ENCODE peak calls at places on chromosome 17, in seven cellular contexts. G is spleen, S is BE2C, K is stomach, M is heart left ventricle, O is fibroblast of the aortic adventitia, J is brain microvascular endothelial cell. L is an unnamed sample.

GRCh38 chr17:41492771-41493170 is 3.1 kb upstream of the KRT36 start:
- DNase-seq in M (no peak), O (peak; percentile 59), G (no peak), J (peak; percentile 32), S (peak; percentile 70), K (no peak), L (peak; percentile 70)

GRCh38 chr17:3594976-3595375 is 14.2 kb downstream of the TRPV1 start:
- DNase-seq in G (no peak), S (no peak), O (no peak), J (no peak), M (no peak), K (no peak), L (no peak)

GRCh38 chr17:42311240-42312034 is 23.1 kb downstream of the STAT5A start:
- DNase-seq in M (peak; percentile 90), O (peak; percentile 93), G (peak; percentile 88), K (peak; percentile 57), S (peak; percentile 96), J (no peak), L (peak; percentile 96)

GRCh38 chr17:71115669-71115972 is 946.3 kb downstream of the KCNJ2 start:
- DNase-seq in G (no peak), K (no peak), S (no peak), O (no peak), J (no peak), M (no peak), L (no peak)

GRCh38 chr17:40283662-40284061 is 4.0 kb upstream of the CDC6 start:
- DNase-seq in J (peak; percentile 72), G (no peak), M (no peak), O (peak; percentile 90), K (no peak), S (no peak), L (peak; percentile 64)

GRCh38 chr17:50635720-50636144 is 1.1 kb downstream of the ABCC3 start:
- DNase-seq in S (no peak), O (no peak), K (no peak), M (no peak), G (no peak), J (no peak), L (no peak)

GRCh38 chr17:19418312-19418992 is 7.4 kb downstream of the RNF112 start:
- DNase-seq in G (no peak), O (peak; percentile 86), S (no peak), J (peak; percentile 45), K (no peak), M (no peak), L (peak; percentile 58)

GRCh38 chr17:79671387-79671752 is 59.4 kb upstream of the ENPP7 start:
- DNase-seq in S (no peak), M (no peak), O (no peak), K (no peak), J (no peak), G (no peak), L (no peak)

GRCh38 chr17:64780096-64781012 is 118.2 kb upstream of the SMURF2 start:
- DNase-seq in J (no peak), S (peak; percentile 34), M (peak; percentile 82), O (no peak), G (peak; percentile 92), K (peak; percentile 73), L (no peak)

GRCh38 chr17:42113293-42114069 is 967 bp upstream of the DHX58 start:
- DNase-seq in G (peak; percentile 79), S (no peak), K (no peak), M (peak; percentile 59), O (no peak), J (no peak), L (no peak)

GRCh38 chr17:17413821-17414220 is 63.0 kb upstream of the MED9 start:
- DNase-seq in K (no peak), S (no peak), O (peak; percentile 45), G (no peak), M (no peak), J (no peak), L (no peak)
- H3K4me3 ChIP-seq in K (no peak overlapping the region), S (no peak overlapping the region), O (peak overlapping the region; percentile 49), G (no peak overlapping the region), M (no peak overlapping the region), J (no peak overlapping the region), L (no peak overlapping the region)

DNA sequence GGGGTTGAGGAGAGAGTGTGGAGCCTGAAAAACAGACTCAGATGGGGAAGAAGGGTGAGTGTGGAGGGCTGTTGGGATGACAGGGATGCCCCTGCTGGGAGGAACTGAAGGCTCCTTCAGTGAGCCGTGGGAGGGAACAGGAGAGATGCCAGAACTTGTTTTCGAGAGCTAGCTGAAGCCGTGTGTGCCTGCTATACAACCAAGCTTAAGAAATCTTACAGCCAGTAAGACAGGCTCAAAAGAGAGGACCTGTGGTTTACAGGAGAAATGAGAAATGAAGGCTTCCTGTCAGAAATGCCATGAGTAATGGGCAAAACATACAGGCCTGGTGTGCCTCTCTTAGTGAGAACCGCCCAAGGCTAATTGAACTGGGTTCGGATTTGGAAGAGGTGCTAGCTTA is 99.6 kb downstream of the SPACA3 start:
- DNase-seq in J (no peak), S (no peak), G (no peak), O (no peak), K (no peak), M (no peak), L (no peak)
- TF ChIP-seq CTCF in J (no peak), S (no peak), G (no peak), O (no peak), K (no peak), M (no peak), L (no peak)

DNA sequence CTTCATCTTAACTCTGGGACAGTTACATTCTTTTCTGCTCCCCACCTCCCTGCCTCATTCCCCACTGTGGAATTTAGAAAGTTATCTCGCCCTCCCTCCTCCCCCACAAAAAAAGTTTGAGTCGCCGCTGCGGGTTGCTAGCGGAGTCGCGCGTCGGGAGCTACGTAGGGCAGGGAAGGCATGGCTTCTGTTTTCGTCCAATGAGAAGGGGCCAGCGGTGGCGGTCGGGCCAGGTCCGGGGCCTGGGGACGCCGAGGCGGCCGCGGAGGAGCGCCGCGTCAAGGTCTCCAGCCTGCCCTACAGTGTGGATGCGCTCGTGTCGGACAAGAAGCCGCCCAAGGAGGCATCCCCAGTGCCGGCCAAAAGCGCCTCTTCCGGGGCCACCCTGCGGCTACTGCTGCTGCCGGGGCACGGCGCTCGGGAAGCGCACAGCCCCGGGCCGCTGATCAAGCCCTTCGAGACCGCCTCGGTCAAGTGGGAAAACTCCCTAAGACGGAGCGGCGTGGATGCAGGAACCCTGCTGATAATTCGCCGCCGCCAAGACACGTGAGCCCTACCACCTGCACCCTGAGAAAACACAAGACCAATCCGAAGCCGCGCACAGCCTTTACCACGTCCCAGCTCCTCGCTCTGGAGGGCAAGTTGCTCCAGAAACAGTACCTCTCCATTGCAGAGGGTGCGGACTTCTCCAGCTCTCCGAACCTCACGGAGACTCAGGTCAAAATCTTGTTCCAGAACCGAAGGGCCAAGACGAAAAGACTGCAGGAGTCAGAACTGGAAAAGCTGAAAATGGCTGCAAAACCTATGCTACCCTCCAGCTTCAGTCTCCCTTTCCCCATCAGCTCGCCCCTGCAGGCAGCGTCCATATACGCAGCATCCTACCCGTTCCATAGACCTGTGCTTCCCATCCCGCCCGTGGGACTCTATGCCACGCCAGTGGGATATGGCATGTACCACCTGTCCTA is 8.9 kb downstream of the OR4D1 start:
- DNase-seq in O (no peak), K (no peak), S (peak; percentile 45), G (peak; percentile 80), J (no peak), M (peak; percentile 75), L (no peak)
- H3K4me3 ChIP-seq in O (peak overlapping the region; percentile 9), K (peak overlapping the region; percentile 40), S (peak overlapping the region; percentile 51), G (peak overlapping the region; percentile 42), J (peak overlapping the region; percentile 17), M (peak overlapping the region; percentile 2), L (no peak overlapping the region)

DNA sequence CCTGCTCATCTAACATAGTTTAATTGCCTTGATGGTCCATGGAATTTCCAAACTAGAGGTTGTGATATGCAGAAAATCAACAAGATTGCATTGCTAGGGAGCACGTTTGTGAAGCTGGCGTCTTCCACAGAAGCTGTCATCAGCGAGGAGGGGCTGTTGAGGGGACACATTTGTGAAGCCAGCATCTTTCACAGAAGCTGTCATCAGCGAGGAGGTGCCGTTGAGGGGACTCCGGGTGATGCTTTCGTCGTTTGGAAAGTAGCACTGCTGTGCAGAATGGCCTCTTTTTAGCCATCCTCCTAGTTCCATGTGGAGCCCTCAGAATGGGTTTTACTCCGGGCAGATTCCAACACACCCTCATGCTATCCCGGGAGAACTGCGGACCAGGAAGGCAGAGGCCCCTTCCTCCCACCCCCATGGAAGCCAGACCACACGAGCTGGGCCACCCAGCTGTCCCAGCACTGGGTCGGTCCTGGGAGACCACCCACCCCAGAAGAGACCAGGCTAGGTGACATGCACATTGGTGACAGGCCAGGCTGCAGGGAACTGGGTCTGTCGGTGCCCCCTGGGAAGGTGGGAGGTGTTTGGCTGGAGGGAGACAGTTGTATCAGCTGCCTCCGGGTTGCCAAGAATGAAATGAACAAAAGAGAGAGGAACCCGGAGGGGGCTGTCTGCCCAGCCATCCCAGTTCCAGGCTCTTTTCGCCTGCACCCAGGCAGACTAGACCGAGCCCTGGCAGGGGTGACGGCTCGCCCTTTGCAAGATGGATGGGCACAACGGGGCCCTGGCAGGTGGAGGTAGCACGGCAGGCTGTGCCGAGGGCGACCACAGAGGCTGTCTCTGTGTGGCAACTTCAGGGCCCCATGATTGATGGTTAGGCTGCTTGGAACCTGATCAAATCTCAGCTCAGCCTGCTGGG is 119.4 kb upstream of the CHMP6 start:
- DNase-seq in S (no peak), O (no peak), J (no peak), G (peak; percentile 39), K (no peak), M (no peak), L (no peak)
- TF ChIP-seq CTCF in S (no peak), O (no peak), J (no peak), G (no peak), K (no peak), M (no peak), L (no peak)

GRCh38 chr17:14458724-14459123 is 157.8 kb downstream of the HS3ST3B1 start:
- DNase-seq in O (no peak), K (no peak), S (no peak), G (no peak), M (no peak), J (no peak), L (no peak)
- H3K4me3 ChIP-seq in O (no peak overlapping the region), K (no peak overlapping the region), S (no peak overlapping the region), G (no peak overlapping the region), M (no peak overlapping the region), J (no peak overlapping the region), L (no peak overlapping the region)